ENCODE peak calls at places on chromosomes 4 and X, in seven cellular contexts. Q is ELF-1; T is activated effector memory CD4-positive, alpha-beta T cell treated with Interleukin-2 at 50 U/mL for 16 hours; V is Peyer's patch; A is PC-3; W is GM10248; F is stimulated activated CD8-positive, alpha-beta memory T cell treated with anti-CD3 and anti-CD28 coated beads, Interleukin-4, amount 100 ng/mL, for 1 hour. Z is an unnamed sample.

GRCh38 chrX:123171781-123172180 is 12.3 kb upstream of the GRIA3 start:
- DNase-seq in Q (no peak), T (no peak), F (no peak), W (no peak), A (no peak), V (no peak), Z (no peak)

GRCh38 chr4:72977936-72978485 is 91.5 kb downstream of the COX18 start:
- DNase-seq in Q (no peak), A (no peak), W (no peak), F (no peak), T (no peak), V (no peak), Z (no peak)

GRCh38 chr4:133147922-133148689 is 988 bp upstream of the PCDH10 start:
- DNase-seq in A (peak), T (no peak), V (no peak), W (no peak), Q (peak), F (no peak), Z (no peak)

GRCh38 chr4:82031386-82031785 is 342.4 kb downstream of the HNRNPD start:
- DNase-seq in Q (no peak), W (no peak), A (no peak), F (no peak), T (no peak), V (no peak), Z (no peak)

GRCh38 chr4:173009129-173009823 is 159.3 kb upstream of the GALNT7 start:
- DNase-seq in T (no peak), A (no peak), W (no peak), V (no peak), F (no peak), Q (no peak), Z (no peak)

GRCh38 chrX:120428309-120428708 is 40.8 kb downstream of the LAMP2 start:
- DNase-seq in A (no peak), T (no peak), W (no peak), V (no peak), F (no peak), Q (no peak), Z (no peak)

GRCh38 chr4:25993564-25994185 is 79.7 kb downstream of the SMIM20 start:
- DNase-seq in V (peak), Q (peak), A (peak), W (peak), T (no peak), F (no peak), Z (no peak)

GRCh38 chrX:115560211-115560977 is 580 bp upstream of the PLS3 start:
- DNase-seq in A (peak), F (no peak), T (no peak), Q (peak), W (no peak), V (no peak), Z (no peak)

GRCh38 chr4:187612211-187612780 is 383.3 kb upstream of the ZFP42 start:
- DNase-seq in V (no peak), T (no peak), Q (no peak), W (no peak), A (no peak), F (no peak), Z (no peak)

GRCh38 chrX:10414872-10415703 is 205.3 kb downstream of the MID1 start:
- DNase-seq in T (no peak), A (peak), W (no peak), Q (no peak), V (no peak), F (no peak), Z (no peak)

GRCh38 chr4:25180524-25181131 is 20.4 kb upstream of the SEPSECS start:
- DNase-seq in T (no peak), F (no peak), W (peak), V (peak), Q (no peak), A (peak), Z (no peak)

GRCh38 chr4:122489061-122489460 is 32.5 kb upstream of the IL2 start:
- DNase-seq in T (no peak), F (no peak), V (no peak), W (no peak), Q (no peak), A (no peak), Z (no peak)

GRCh38 chrX:134548844-134549205 is 88.9 kb downstream of the HPRT1 start:
- DNase-seq in A (no peak), T (no peak), Q (no peak), F (no peak), V (no peak), W (no peak), Z (no peak)

GRCh38 chr4:162659716-162660115 is 495.9 kb upstream of the FSTL5 start:
- DNase-seq in W (no peak), T (no peak), Q (no peak), F (no peak), A (no peak), V (no peak), Z (no peak)

GRCh38 chrX:129777218-129777768 is 2.5 kb upstream of the SASH3 start:
- DNase-seq in V (peak), W (peak), A (peak), Q (peak), F (no peak), T (peak), Z (no peak)

GRCh38 chr4:83114576-83114975 is at the start of gene PLAC8:
- DNase-seq in A (peak), Q (no peak), T (no peak), F (no peak), W (peak), V (peak), Z (no peak)

GRCh38 chr4:21749936-21750335 is 198.6 kb downstream of the KCNIP4 start:
- DNase-seq in A (no peak), W (no peak), Q (no peak), T (no peak), V (no peak), F (no peak), Z (no peak)

GRCh38 chr4:51884055-51884454 is 41.1 kb downstream of the DCUN1D4 start:
- DNase-seq in V (no peak), T (no peak), F (no peak), W (no peak), A (no peak), Q (no peak), Z (no peak)

GRCh38 chrX:53798281-53798680 is 111.8 kb upstream of the HUWE1 start:
- DNase-seq in W (no peak), V (no peak), F (no peak), Q (no peak), T (no peak), A (no peak), Z (no peak)

GRCh38 chrX:9988762-9989161 is 21.6 kb downstream of the CLDN34 start:
- DNase-seq in W (no peak), Q (no peak), T (no peak), A (peak), F (no peak), V (no peak), Z (no peak)

GRCh38 chr4:59553063-59553738 is 1646.9 kb upstream of the ADGRL3 start:
- DNase-seq in W (peak), V (no peak), A (peak), T (no peak), F (no peak), Q (no peak), Z (no peak)

GRCh38 chrX:125475482-125475881 is 155.8 kb downstream of the TEX13C start:
- DNase-seq in V (no peak), Q (no peak), F (no peak), A (no peak), T (no peak), W (no peak), Z (no peak)

GRCh38 chrX:130136497-130136896 is 26.2 kb upstream of the ELF4 start:
- DNase-seq in V (no peak), F (no peak), T (no peak), A (no peak), W (no peak), Q (no peak), Z (no peak)

GRCh38 chr4:4914059-4914820 is 54.8 kb downstream of the MSX1 start:
- DNase-seq in V (no peak), A (peak), F (no peak), Q (no peak), T (no peak), W (no peak), Z (no peak)

GRCh38 chrX:1451676-1452496 is 823 bp downstream of the ASMTL start:
- DNase-seq in V (peak), Q (no peak), W (no peak), F (no peak), A (no peak), T (no peak), Z (no peak)

GRCh38 chr4:1477045-1477905 is 71.0 kb upstream of the NKX1-1 start:
- DNase-seq in V (no peak), W (no peak), F (no peak), Q (no peak), A (no peak), T (no peak), Z (no peak)

GRCh38 chr4:26204911-26205368 is 115.9 kb upstream of the RBPJ start:
- DNase-seq in Q (no peak), V (no peak), W (no peak), F (no peak), A (no peak), T (no peak), Z (no peak)

GRCh38 chr4:112752510-112752909 is 115.6 kb downstream of the LARP7 start:
- DNase-seq in A (no peak), W (no peak), V (no peak), Q (no peak), T (no peak), F (no peak), Z (no peak)

GRCh38 chr4:179196511-179196910 is 1754.3 kb upstream of the AGA start:
- DNase-seq in W (no peak), T (no peak), F (no peak), V (no peak), Q (no peak), A (peak), Z (no peak)

GRCh38 chr4:159258889-159259560 is 156.1 kb downstream of the RAPGEF2 start:
- DNase-seq in V (no peak), T (no peak), Q (no peak), W (no peak), F (no peak), A (no peak), Z (no peak)

GRCh38 chrX:19824603-19825002 is 62.8 kb downstream of the SH3KBP1 start:
- DNase-seq in Q (no peak), W (no peak), F (peak), T (no peak), V (no peak), A (no peak), Z (no peak)

GRCh38 chr4:94400191-94400590 is 51.6 kb upstream of the PDLIM5 start:
- DNase-seq in F (no peak), T (no peak), W (no peak), V (no peak), A (no peak), Q (no peak), Z (no peak)

GRCh38 chrX:71668248-71668595 is 876 bp downstream of the LOC101059915 start:
- DNase-seq in V (no peak), A (no peak), Q (no peak), F (no peak), W (no peak), T (no peak), Z (no peak)

GRCh38 chr4:161182913-161183312 is 980.9 kb downstream of the FSTL5 start:
- DNase-seq in Q (no peak), W (no peak), V (no peak), A (no peak), F (no peak), T (no peak), Z (no peak)

GRCh38 chrX:33188286-33188685 is 23.1 kb downstream of the DMD start:
- DNase-seq in W (no peak), Q (peak), T (no peak), V (no peak), A (no peak), F (no peak), Z (no peak)

GRCh38 chr4:7647932-7648812 is 213.4 kb upstream of the PSAPL1 start:
- DNase-seq in T (no peak), Q (no peak), W (no peak), V (no peak), F (no peak), A (peak), Z (no peak)

GRCh38 chr4:2047031-2047660 is 12.0 kb upstream of the NAT8L start:
- DNase-seq in Q (no peak), A (no peak), V (no peak), W (peak), F (no peak), T (no peak), Z (no peak)

GRCh38 chr4:123786955-123787354 is 390.4 kb downstream of the SPRY1 start:
- DNase-seq in T (no peak), F (no peak), V (no peak), Q (no peak), W (no peak), A (no peak), Z (no peak)

GRCh38 chr4:67593741-67594175 is 35.2 kb downstream of the STAP1 start:
- DNase-seq in F (no peak), Q (no peak), A (no peak), T (no peak), V (no peak), W (no peak), Z (no peak)